ENCODE peak calls at places on chromosomes 7 and 10, in five cellular contexts. One of them, this sample, is unnamed.

GRCh38 chr10:127977368-127978009 is 70.6 kb downstream of the PTPRE start:
- DNase-seq in epithelial cell of prostate: no peak
- DNase-seq in A549: peak; percentile 5
- DNase-seq in H1: no peak
- DNase-seq in AG09319: peak; percentile 16
- DNase-seq in this sample: peak; percentile 73

GRCh38 chr10:50619882-50620281 is 3.9 kb downstream of the SGMS1 start:
- DNase-seq in epithelial cell of prostate: no peak
- DNase-seq in A549: no peak
- DNase-seq in H1: no peak
- DNase-seq in AG09319: no peak
- DNase-seq in this sample: no peak

GRCh38 chr7:128840326-128841170 is 10.3 kb downstream of the FLNC start:
- DNase-seq in epithelial cell of prostate: no peak
- DNase-seq in A549: no peak
- DNase-seq in H1: no peak
- DNase-seq in AG09319: no peak
- DNase-seq in this sample: no peak

GRCh38 chr7:47846117-47846836 is 102.0 kb downstream of the PKD1L1 start:
- DNase-seq in epithelial cell of prostate: peak; percentile 16
- DNase-seq in A549: peak; percentile 52
- DNase-seq in H1: no peak
- DNase-seq in AG09319: no peak
- DNase-seq in this sample: no peak

GRCh38 chr10:132164801-132165278 is 21.9 kb upstream of the DPYSL4 start:
- DNase-seq in epithelial cell of prostate: no peak
- DNase-seq in A549: no peak
- DNase-seq in H1: no peak
- DNase-seq in AG09319: no peak
- DNase-seq in this sample: no peak

GRCh38 chr10:118870467-118871243 is 115.9 kb upstream of the CACUL1 start:
- DNase-seq in epithelial cell of prostate: peak; percentile 62
- DNase-seq in A549: peak; percentile 52
- DNase-seq in H1: no peak
- DNase-seq in AG09319: peak; percentile 19
- DNase-seq in this sample: no peak

GRCh38 chr10:16952610-16953009 is 135.4 kb upstream of the RSU1 start:
- DNase-seq in epithelial cell of prostate: no peak
- DNase-seq in A549: no peak
- DNase-seq in H1: no peak
- DNase-seq in AG09319: no peak
- DNase-seq in this sample: no peak

GRCh38 chr10:114401195-114401741 is 3.0 kb downstream of the AFAP1L2 start:
- DNase-seq in epithelial cell of prostate: no peak
- DNase-seq in A549: no peak
- DNase-seq in H1: no peak
- DNase-seq in AG09319: peak; percentile 72
- DNase-seq in this sample: no peak

GRCh38 chr7:43791-44540 is 148.4 kb upstream of the FAM20C start:
- DNase-seq in epithelial cell of prostate: no peak
- DNase-seq in A549: no peak
- DNase-seq in H1: no peak
- DNase-seq in AG09319: no peak
- DNase-seq in this sample: no peak

GRCh38 chr10:12455774-12456173 is 106.4 kb downstream of the CAMK1D start:
- DNase-seq in epithelial cell of prostate: no peak
- DNase-seq in A549: peak; percentile 22
- DNase-seq in H1: no peak
- DNase-seq in AG09319: peak; percentile 5
- DNase-seq in this sample: no peak

This sample was measured in hypothalamus.